ENCODE peak calls at places on chromosomes 12 and 14, in six cellular contexts. P is fibroblast of pulmonary artery, G is cardiac fibroblast, H is brain microvascular endothelial cell, E is body of pancreas, N is GM23338. Z is an unnamed sample.

GRCh38 chr12:13049816-13050215 is 5.6 kb downstream of the FAM234B start:
- DNase-seq in P (peak; percentile 63), G (peak; percentile 41), H (peak; percentile 11), E (no peak), N (peak; percentile 28), Z (no peak)

GRCh38 chr14:51093371-51094281 is 1.3 kb downstream of the TRIM9 start:
- DNase-seq in P (no peak), G (peak; percentile 5), H (no peak), E (peak; percentile 18), N (peak; percentile 78), Z (peak; percentile 67)

GRCh38 chr12:104049278-104050257 is at the start of gene GLT8D2:
- DNase-seq in P (peak; percentile 73), G (peak; percentile 71), H (peak; percentile 58), E (peak; percentile 30), N (peak; percentile 81), Z (no peak)

GRCh38 chr14:92041203-92041602 is 1.3 kb upstream of the TRIP11 start:
- DNase-seq in P (no peak), G (no peak), H (no peak), E (peak; percentile 31), N (no peak), Z (no peak)

GRCh38 chr14:60657609-60657983 is 8.3 kb upstream of the SIX1 start:
- DNase-seq in P (no peak), G (no peak), H (no peak), E (no peak), N (peak; percentile 69), Z (peak; percentile 30)

GRCh38 chr14:33052899-33053400 is 114.3 kb downstream of the NPAS3 start:
- DNase-seq in P (no peak), G (no peak), H (no peak), E (no peak), N (no peak), Z (no peak)

GRCh38 chr12:115683240-115683765 is 594.2 kb downstream of the MED13L start:
- DNase-seq in P (no peak), G (no peak), H (no peak), E (no peak), N (no peak), Z (no peak)

GRCh38 chr12:9404469-9405260 is 196.5 kb upstream of the PZP start:
- DNase-seq in P (no peak), G (no peak), H (no peak), E (no peak), N (no peak), Z (peak; percentile 46)

GRCh38 chr14:94665544-94665943 is 53.4 kb downstream of the SERPINA3 start:
- DNase-seq in P (no peak), G (no peak), H (no peak), E (no peak), N (no peak), Z (no peak)

GRCh38 chr14:58783801-58784511 is 146.2 kb downstream of the DACT1 start:
- DNase-seq in P (no peak), G (peak; percentile 12), H (no peak), E (no peak), N (no peak), Z (no peak)

GRCh38 chr12:115375188-115375991 is 691.4 kb upstream of the TBX3 start:
- DNase-seq in P (peak; percentile 67), G (peak; percentile 71), H (peak; percentile 70), E (no peak), N (no peak), Z (peak; percentile 71)

GRCh38 chr12:32264995-32265394 is 134.4 kb upstream of the FGD4 start:
- DNase-seq in P (peak; percentile 28), G (peak; percentile 32), H (no peak), E (no peak), N (no peak), Z (peak; percentile 28)

GRCh38 chr12:81005635-81006034 is 67.9 kb upstream of the LIN7A start:
- DNase-seq in P (no peak), G (no peak), H (no peak), E (no peak), N (no peak), Z (no peak)

GRCh38 chr14:69580009-69580577 is 5.4 kb upstream of the CCDC177 start:
- DNase-seq in P (peak; percentile 99), G (peak; percentile 99), H (peak; percentile 78), E (no peak), N (peak; percentile 88), Z (no peak)

GRCh38 chr12:21775130-21775920 is 819 bp upstream of the KCNJ8 start:
- DNase-seq in P (no peak), G (no peak), H (no peak), E (no peak), N (peak; percentile 11), Z (no peak)

GRCh38 chr12:112409064-112409905 is at the start of gene RPL6:
- DNase-seq in P (peak; percentile 96), G (peak; percentile 97), H (peak; percentile 91), E (peak; percentile 78), N (peak; percentile 98), Z (peak; percentile 85)

GRCh38 chr12:93571854-93572711 is at the start of gene SOCS2:
- DNase-seq in P (peak; percentile 19), G (peak; percentile 15), H (no peak), E (peak; percentile 34), N (peak; percentile 77), Z (peak; percentile 64)

GRCh38 chr12:113056631-113057488 is at the start of gene DTX1:
- DNase-seq in P (no peak), G (no peak), H (no peak), E (peak; percentile 34), N (peak; percentile 48), Z (peak; percentile 63)

GRCh38 chr12:64028541-64028940 is 184.0 kb downstream of the SRGAP1 start:
- DNase-seq in P (no peak), G (peak; percentile 29), H (no peak), E (no peak), N (no peak), Z (no peak)

GRCh38 chr14:100417466-100417865 is 94.3 kb downstream of the SLC25A47 start:
- DNase-seq in P (peak; percentile 91), G (peak; percentile 92), H (peak; percentile 93), E (peak; percentile 73), N (peak; percentile 86), Z (no peak)
- TF ChIP-seq CTCF in P (peak; percentile 93), G (peak; percentile 92), H (peak; percentile 97), E (peak; percentile 88), N (peak; percentile 68), Z (no peak)

GRCh38 chr12:49707127-49707811 is at the start of gene FMNL3:
- DNase-seq in P (peak; percentile 97), G (peak; percentile 97), H (peak; percentile 93), E (peak; percentile 98), N (peak; percentile 96), Z (peak; percentile 100)
- TF ChIP-seq CTCF in P (peak; percentile 68), G (peak; percentile 86), H (peak; percentile 83), E (peak; percentile 96), N (peak; percentile 84), Z (peak; percentile 89)

DNA sequence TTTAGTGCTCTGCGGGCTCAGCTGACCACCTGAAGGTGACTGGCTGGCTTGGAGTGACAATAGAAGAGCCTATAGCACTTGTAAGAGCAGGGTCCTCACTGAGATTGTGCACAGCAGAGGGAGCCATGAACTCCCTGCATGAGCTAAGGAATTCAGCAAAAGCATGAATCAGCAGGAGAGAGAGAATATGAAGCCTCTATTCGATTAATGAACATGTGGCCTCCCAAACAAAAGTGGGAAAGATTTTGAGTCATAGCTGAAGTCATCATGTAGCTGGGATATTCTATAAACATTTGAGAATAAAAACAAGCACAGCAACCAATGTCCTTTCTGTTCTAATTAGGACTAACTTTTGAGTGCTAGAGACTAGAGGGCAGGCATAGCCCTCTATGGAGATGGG is 626.6 kb downstream of the DIO2 start:
- DNase-seq in P (peak; percentile 83), G (peak; percentile 92), H (peak; percentile 91), E (no peak), N (no peak), Z (no peak)
- TF ChIP-seq CTCF in P (peak; percentile 42), G (peak; percentile 25), H (peak; percentile 70), E (no peak), N (no peak), Z (no peak)

GRCh38 chr14:88468396-88468795 is 82.9 kb downstream of the SPATA7 start:
- DNase-seq in P (peak; percentile 41), G (peak; percentile 62), H (peak; percentile 38), E (no peak), N (no peak), Z (no peak)

GRCh38 chr14:88463318-88463717 is 77.9 kb downstream of the SPATA7 start:
- DNase-seq in P (peak; percentile 29), G (peak; percentile 47), H (no peak), E (no peak), N (peak; percentile 51), Z (no peak)
- TF ChIP-seq CTCF in P (peak; percentile 45), G (peak; percentile 50), H (peak; percentile 47), E (no peak), N (peak; percentile 71), Z (peak; percentile 19)

GRCh38 chr12:57008113-57008687 is 1.9 kb upstream of the ZBTB39 start:
- DNase-seq in P (peak; percentile 84), G (peak; percentile 77), H (peak; percentile 50), E (no peak), N (peak; percentile 73), Z (peak; percentile 74)

GRCh38 chr12:57003395-57003794 is 3.0 kb downstream of the ZBTB39 start:
- DNase-seq in P (no peak), G (no peak), H (no peak), E (no peak), N (no peak), Z (no peak)

GRCh38 chr12:57004651-57005050 is 1.7 kb downstream of the ZBTB39 start:
- DNase-seq in P (no peak), G (no peak), H (no peak), E (no peak), N (no peak), Z (no peak)

GRCh38 chr12:57006809-57007475 is 596 bp upstream of the ZBTB39 start:
- DNase-seq in P (no peak), G (no peak), H (no peak), E (no peak), N (no peak), Z (no peak)

GRCh38 chr12:57005980-57006808 is at the start of gene ZBTB39:
- DNase-seq in P (peak; percentile 55), G (peak; percentile 36), H (peak; percentile 17), E (peak; percentile 61), N (peak; percentile 86), Z (peak; percentile 97)
- TF ChIP-seq CTCF in P (peak; percentile 17), G (peak; percentile 27), H (peak; percentile 50), E (peak; percentile 32), N (peak; percentile 40), Z (peak; percentile 65)

GRCh38 chr12:109549613-109550309 is 23.5 kb downstream of the MMAB start:
- DNase-seq in P (no peak), G (no peak), H (no peak), E (no peak), N (no peak), Z (no peak)
- TF ChIP-seq CTCF in P (no peak), G (no peak), H (no peak), E (no peak), N (no peak), Z (no peak)

GRCh38 chr12:94875525-94875924 is 128.0 kb downstream of the NDUFA12 start:
- DNase-seq in P (peak; percentile 17), G (peak; percentile 24), H (no peak), E (no peak), N (peak; percentile 63), Z (peak; percentile 76)
- TF ChIP-seq CTCF in P (peak; percentile 18), G (no peak), H (peak; percentile 36), E (peak; percentile 33), N (peak; percentile 55), Z (peak; percentile 54)